ENCODE peak calls at places on chromosomes 3 and 15, in five cellular contexts. N is GM03348, U is OCI-LY7, Y is Peyer's patch, J is NCI-H1694. C is an unnamed sample.

GRCh38 chr3:24475945-24476344 is 18.7 kb downstream of the THRB start:
- DNase-seq in Y (no peak), U (no peak), N (peak), J (no peak), C (no peak)

GRCh38 chr3:129622933-129623332 is 16.5 kb upstream of the PLXND1 start:
- DNase-seq in U (no peak), N (no peak), J (no peak), Y (no peak), C (no peak)

GRCh38 chr3:169304716-169305115 is 358.8 kb downstream of the MECOM start:
- DNase-seq in U (no peak), J (no peak), Y (no peak), N (no peak), C (no peak)

GRCh38 chr3:81472600-81473362 is 288.7 kb downstream of the GBE1 start:
- DNase-seq in N (no peak), U (no peak), Y (no peak), J (no peak), C (no peak)

GRCh38 chr3:141271279-141272033 is 39.8 kb downstream of the PXYLP1 start:
- DNase-seq in J (peak), U (no peak), N (no peak), Y (no peak), C (peak)

GRCh38 chr3:47243748-47244147 is 38.9 kb downstream of the KIF9 start:
- DNase-seq in U (peak), J (no peak), N (no peak), Y (no peak), C (no peak)

GRCh38 chr3:33030802-33031201 is 66.1 kb downstream of the GLB1 start:
- DNase-seq in N (no peak), U (no peak), Y (no peak), J (no peak), C (no peak)

GRCh38 chr3:49378249-49378899 is 20.2 kb upstream of the GPX1 start:
- DNase-seq in N (peak), Y (peak), J (no peak), U (no peak), C (no peak)

GRCh38 chr3:183513046-183513706 is 42.3 kb downstream of the KLHL6 start:
- DNase-seq in J (no peak), N (no peak), Y (peak), U (peak), C (peak)

GRCh38 chr3:173709026-173709425 is 311.5 kb downstream of the NLGN1 start:
- DNase-seq in Y (no peak), N (peak), J (no peak), U (no peak), C (no peak)

GRCh38 chr15:80404719-80405553 is 754 bp downstream of the ARNT2 start:
- DNase-seq in N (no peak), U (no peak), J (no peak), Y (no peak), C (peak)

GRCh38 chr3:170054204-170054603 is 16.4 kb downstream of the GPR160 start:
- DNase-seq in N (no peak), Y (no peak), U (peak), J (no peak), C (no peak)

GRCh38 chr3:121768452-121768851 is 18.9 kb upstream of the GOLGB1 start:
- DNase-seq in Y (no peak), J (no peak), U (peak), N (no peak), C (no peak)

GRCh38 chr3:127406309-127407025 is 118.6 kb upstream of the PRR20G start:
- DNase-seq in U (peak), J (no peak), N (no peak), Y (peak), C (peak)

GRCh38 chr3:194031349-194031748 is 104.6 kb upstream of the HES1 start:
- DNase-seq in U (no peak), N (no peak), Y (no peak), J (no peak), C (no peak)

GRCh38 chr3:179961081-179962078 is 75.4 kb downstream of the PEX5L start:
- DNase-seq in U (peak), Y (no peak), N (no peak), J (no peak), C (no peak)

GRCh38 chr3:10419637-10420232 is 85.7 kb downstream of the ATP2B2 start:
- DNase-seq in J (no peak), N (no peak), U (peak), Y (peak), C (no peak)

GRCh38 chr3:27641888-27642601 is 80.1 kb downstream of the EOMES start:
- DNase-seq in N (no peak), J (no peak), U (no peak), Y (peak), C (no peak)

GRCh38 chr3:100482181-100482580 is 10.2 kb upstream of the TMEM45A start:
- DNase-seq in J (no peak), N (no peak), U (no peak), Y (no peak), C (no peak)

GRCh38 chr3:53693441-53693840 is 152.8 kb downstream of the CHDH start:
- DNase-seq in N (no peak), J (no peak), U (no peak), Y (no peak), C (no peak)

GRCh38 chr15:101255066-101255415 is 3.2 kb upstream of the CHSY1 start:
- DNase-seq in N (no peak), Y (no peak), J (no peak), U (no peak), C (peak)

GRCh38 chr3:105364113-105364512 is 2.6 kb upstream of the ALCAM start:
- DNase-seq in U (no peak), N (no peak), Y (no peak), J (no peak), C (no peak)

GRCh38 chr3:161217496-161217895 is 3.6 kb upstream of the NMD3 start:
- DNase-seq in N (peak), Y (peak), J (no peak), U (no peak), C (peak)

GRCh38 chr3:32078864-32079263 is 27.6 kb upstream of the GPD1L start:
- DNase-seq in N (no peak), J (no peak), Y (no peak), U (no peak), C (no peak)

GRCh38 chr15:89483079-89483478 is 13.3 kb downstream of the RHCG start:
- DNase-seq in J (no peak), Y (no peak), N (no peak), U (no peak), C (no peak)

GRCh38 chr3:143070977-143071551 is 48.5 kb upstream of the CHST2 start:
- DNase-seq in N (peak), J (no peak), U (no peak), Y (no peak), C (no peak)

GRCh38 chr3:11583638-11584046 is 60.1 kb downstream of the VGLL4 start:
- DNase-seq in N (no peak), U (no peak), Y (no peak), J (no peak), C (no peak)